ENCODE peak calls at places on chromosomes 1 and 21, in seven cellular contexts. R is germinal center, C is frontal cortex, P is NCI-H460, U is astrocyte of the spinal cord, A is NCI-H1092 treated with DMSO at 0.1 percent for 48 hours, E is naive B cell. J is an unnamed sample.

GRCh38 chr1:194533641-194534040 is 1347.2 kb upstream of the B3GALT2 start:
- DNase-seq in R (no peak), C (no peak), P (no peak), U (no peak), A (no peak), E (no peak), J (no peak)

GRCh38 chr1:22416555-22417454 is 34.8 kb upstream of the ZBTB40 start:
- DNase-seq in R (peak; percentile 68), C (peak; percentile 74), P (peak; percentile 71), U (peak; percentile 63), A (peak; percentile 85), E (peak; percentile 41), J (peak; percentile 74)

GRCh38 chr1:101373570-101373969 is 136.8 kb downstream of the S1PR1 start:
- DNase-seq in R (no peak), C (no peak), P (no peak), U (no peak), A (no peak), E (no peak), J (no peak)

GRCh38 chr1:114075082-114075481 is 78.6 kb downstream of the SYT6 start:
- DNase-seq in R (no peak), C (no peak), P (no peak), U (no peak), A (no peak), E (no peak), J (no peak)

GRCh38 chr1:190373705-190374336 is 103.8 kb downstream of the BRINP3 start:
- DNase-seq in R (no peak), C (no peak), P (peak; percentile 22), U (peak; percentile 14), A (no peak), E (no peak), J (no peak)

GRCh38 chr1:22137006-22137720 is 5.7 kb downstream of the WNT4 start:
- DNase-seq in R (no peak), C (no peak), P (no peak), U (peak; percentile 39), A (no peak), E (no peak), J (no peak)

GRCh38 chr21:15667824-15668223 is 62.0 kb upstream of the USP25 start:
- DNase-seq in R (no peak), C (no peak), P (no peak), U (no peak), A (no peak), E (no peak), J (no peak)

GRCh38 chr1:59232209-59232608 is 64.7 kb upstream of the FGGY start:
- DNase-seq in R (no peak), C (no peak), P (no peak), U (no peak), A (peak; percentile 92), E (no peak), J (no peak)

GRCh38 chr1:18032475-18032874 is 75.1 kb upstream of the IGSF21 start:
- DNase-seq in R (no peak), C (no peak), P (no peak), U (no peak), A (no peak), E (no peak), J (no peak)

GRCh38 chr21:20997308-20997632 is 939 bp upstream of the NCAM2 start:
- DNase-seq in R (no peak), C (no peak), P (no peak), U (no peak), A (no peak), E (peak; percentile 8), J (no peak)

GRCh38 chr1:6209661-6210605 is 4.0 kb downstream of the RNF207 start:
- DNase-seq in R (peak; percentile 42), C (no peak), P (no peak), U (no peak), A (peak; percentile 85), E (no peak), J (no peak)

GRCh38 chr1:186079084-186079684 is 295.9 kb downstream of the TPR start:
- DNase-seq in R (no peak), C (no peak), P (no peak), U (no peak), A (no peak), E (no peak), J (no peak)

GRCh38 chr21:43703068-43703880 is 15.7 kb upstream of the PDXK start:
- DNase-seq in R (no peak), C (no peak), P (no peak), U (peak; percentile 61), A (no peak), E (no peak), J (no peak)

GRCh38 chr1:90963651-90964050 is 58.2 kb downstream of the ZNF644 start:
- DNase-seq in R (no peak), C (no peak), P (no peak), U (peak; percentile 49), A (no peak), E (no peak), J (no peak)

GRCh38 chr1:26913754-26914619 is at the start of gene NR0B2:
- DNase-seq in R (no peak), C (no peak), P (no peak), U (no peak), A (peak; percentile 99), E (no peak), J (peak; percentile 20)

GRCh38 chr1:203769505-203770343 is 4.7 kb downstream of the LAX1 start:
- DNase-seq in R (no peak), C (peak; percentile 62), P (peak; percentile 36), U (peak; percentile 90), A (peak; percentile 60), E (no peak), J (peak; percentile 71)

GRCh38 chr1:237146247-237146646 is 104.3 kb downstream of the RYR2 start:
- DNase-seq in R (no peak), C (no peak), P (no peak), U (no peak), A (no peak), E (no peak), J (no peak)

GRCh38 chr1:55827350-55827749 is 612.2 kb upstream of the USP24 start:
- DNase-seq in R (no peak), C (no peak), P (no peak), U (peak; percentile 84), A (no peak), E (no peak), J (peak; percentile 18)

GRCh38 chr1:220702733-220703704 is 12.9 kb downstream of the C1orf115 start:
- DNase-seq in R (no peak), C (no peak), P (no peak), U (no peak), A (peak; percentile 12), E (no peak), J (no peak)

GRCh38 chr1:153602749-153603148 is 10.2 kb downstream of the S100A16 start:
- DNase-seq in R (no peak), C (no peak), P (no peak), U (no peak), A (no peak), E (no peak), J (no peak)

GRCh38 chr1:212981571-212982328 is 31.4 kb downstream of the VASH2 start:
- DNase-seq in R (no peak), C (no peak), P (no peak), U (no peak), A (peak; percentile 72), E (no peak), J (no peak)

GRCh38 chr1:210291786-210292275 is 36.9 kb upstream of the HHAT start:
- DNase-seq in R (no peak), C (no peak), P (no peak), U (peak; percentile 40), A (no peak), E (no peak), J (no peak)

GRCh38 chr1:183152216-183152615 is 33.8 kb upstream of the LAMC2 start:
- DNase-seq in R (no peak), C (no peak), P (no peak), U (no peak), A (no peak), E (no peak), J (no peak)

GRCh38 chr1:119885903-119886783 is 10.2 kb downstream of the ADAM30 start:
- DNase-seq in R (peak; percentile 52), C (no peak), P (peak; percentile 37), U (peak; percentile 30), A (peak; percentile 9), E (peak; percentile 8), J (peak; percentile 18)

GRCh38 chr1:17624540-17625256 is 85.2 kb downstream of the ARHGEF10L start:
- DNase-seq in R (no peak), C (peak; percentile 46), P (no peak), U (peak; percentile 61), A (no peak), E (no peak), J (peak; percentile 38)

GRCh38 chr21:31732891-31733520 is 1.1 kb upstream of the SCAF4 start:
- DNase-seq in R (peak; percentile 22), C (no peak), P (no peak), U (no peak), A (peak; percentile 52), E (no peak), J (peak; percentile 5)

GRCh38 chr1:32681501-32681900 is 21.1 kb downstream of the SYNC start:
- DNase-seq in R (no peak), C (no peak), P (no peak), U (no peak), A (no peak), E (no peak), J (no peak)

GRCh38 chr1:89607888-89608626 is 24.9 kb upstream of the LRRC8C start:
- DNase-seq in R (no peak), C (no peak), P (no peak), U (no peak), A (no peak), E (no peak), J (no peak)

GRCh38 chr1:63951076-63951946 is 177.5 kb downstream of the ROR1 start:
- DNase-seq in R (no peak), C (no peak), P (no peak), U (peak; percentile 79), A (no peak), E (no peak), J (no peak)

GRCh38 chr1:155978973-155979429 is 654 bp upstream of the ARHGEF2 start:
- DNase-seq in R (peak; percentile 47), C (no peak), P (peak; percentile 47), U (no peak), A (no peak), E (no peak), J (no peak)

GRCh38 chr1:86972262-86972661 is 57.8 kb downstream of the HS2ST1 start:
- DNase-seq in R (no peak), C (no peak), P (no peak), U (no peak), A (peak; percentile 28), E (no peak), J (no peak)

GRCh38 chr1:203625623-203626189 is 926 bp upstream of the ATP2B4 start:
- DNase-seq in R (peak; percentile 36), C (peak; percentile 67), P (peak; percentile 46), U (peak; percentile 56), A (peak; percentile 61), E (peak; percentile 42), J (peak; percentile 58)

GRCh38 chr1:194230351-194231144 is 1044.1 kb upstream of the B3GALT2 start:
- DNase-seq in R (no peak), C (no peak), P (no peak), U (no peak), A (no peak), E (no peak), J (no peak)